ENCODE peak calls at places on chromosomes 3 and 15, in four cellular contexts. F is psoas muscle, K is Calu3, G is tibial artery. E is an unnamed sample.

GRCh38 chr15:92811514-92811913 is 88.6 kb upstream of the CHD2 start:
- DNase-seq in F (no peak), K (peak; percentile 62), G (no peak), E (no peak)

GRCh38 chr15:73989001-73989798 is 2.9 kb downstream of the STOML1 start:
- DNase-seq in F (peak; percentile 38), K (peak; percentile 60), G (no peak), E (no peak)

GRCh38 chr15:68693071-68693470 is 114.3 kb downstream of the CORO2B start:
- DNase-seq in F (no peak), K (no peak), G (no peak), E (no peak)

GRCh38 chr3:74009961-74010859 is 385.5 kb upstream of the PDZRN3 start:
- DNase-seq in F (no peak), K (no peak), G (no peak), E (no peak)

GRCh38 chr15:71440479-71441071 is 325.3 kb downstream of the THSD4 start:
- DNase-seq in F (no peak), K (no peak), G (no peak), E (no peak)

GRCh38 chr3:9581742-9582141 is 28.1 kb upstream of the LHFPL4 start:
- DNase-seq in F (no peak), K (no peak), G (no peak), E (no peak)

GRCh38 chr3:195195321-195196209 is 75.4 kb downstream of the XXYLT1 start:
- DNase-seq in F (no peak), K (no peak), G (no peak), E (no peak)

GRCh38 chr3:50913279-50913678 is 238.6 kb downstream of the DOCK3 start:
- DNase-seq in F (no peak), K (peak; percentile 8), G (no peak), E (no peak)

GRCh38 chr15:90859234-90860131 is 8.9 kb upstream of the FURIN start:
- DNase-seq in F (no peak), K (no peak), G (no peak), E (no peak)

DNA sequence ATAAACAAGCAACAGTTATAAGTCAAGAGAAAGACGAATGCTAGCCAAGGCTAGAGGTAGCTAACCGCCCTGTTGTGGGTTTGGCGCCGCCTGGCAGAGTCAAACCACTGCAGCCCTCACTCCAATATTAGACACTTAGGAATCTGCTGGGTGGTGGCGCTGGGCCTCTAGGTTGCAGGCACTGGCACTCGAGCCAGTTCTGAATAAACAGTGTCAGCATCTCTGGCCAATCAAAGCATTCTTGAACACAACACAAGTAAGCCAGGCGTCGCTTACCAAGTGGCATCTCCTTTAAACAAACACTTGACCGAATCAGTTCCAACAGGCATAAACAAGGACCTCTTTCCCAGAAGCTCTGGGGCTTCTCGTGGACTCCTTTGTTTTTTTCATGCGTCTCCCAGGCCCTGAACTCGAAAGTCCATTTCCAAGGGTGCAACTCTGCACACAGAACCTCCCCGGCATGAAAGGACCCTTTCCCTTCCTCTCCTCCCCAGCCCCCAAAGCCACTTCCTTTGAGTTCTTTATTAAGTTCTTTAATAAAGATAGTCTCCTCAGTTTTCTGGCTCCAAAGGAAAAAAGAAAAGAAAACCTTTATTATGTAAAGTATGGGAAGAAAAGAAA is 82.3 kb downstream of the LRIG1 start:
- DNase-seq in F (peak; percentile 57), K (no peak), G (peak; percentile 64), E (no peak)
- TF ChIP-seq CTCF in F (peak; percentile 18), K (no peak), G (peak; percentile 20), E (peak; percentile 19)

GRCh38 chr15:45540531-45540930 is 18.0 kb upstream of the SLC30A4 start:
- DNase-seq in F (no peak), K (no peak), G (no peak), E (no peak)

GRCh38 chr15:45535486-45536042 is 13.0 kb upstream of the SLC30A4 start:
- DNase-seq in F (no peak), K (peak; percentile 4), G (no peak), E (no peak)

GRCh38 chr15:45534821-45535220 is 12.3 kb upstream of the SLC30A4 start:
- DNase-seq in F (no peak), K (no peak), G (no peak), E (no peak)

GRCh38 chr15:45539680-45540079 is 17.1 kb upstream of the SLC30A4 start:
- DNase-seq in F (no peak), K (no peak), G (no peak), E (no peak)

DNA sequence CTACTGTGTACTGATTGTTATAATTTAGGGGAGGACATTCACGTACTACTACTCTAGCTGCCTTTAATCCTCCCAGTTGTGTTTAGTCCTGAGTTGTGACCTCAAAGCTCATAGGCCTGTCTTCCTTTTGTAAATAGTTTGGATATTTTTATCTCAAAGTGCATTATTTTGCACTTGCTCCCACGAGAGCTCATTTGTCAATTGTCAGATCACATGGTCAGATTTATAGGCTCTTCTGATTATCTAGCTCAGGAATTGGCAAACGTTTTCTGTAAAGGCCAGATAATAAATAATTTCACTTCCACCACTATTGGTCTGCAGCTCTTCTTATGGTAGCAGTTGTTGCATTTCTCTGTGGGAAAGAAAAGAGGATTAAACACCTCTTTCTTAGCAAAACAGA is 14.4 kb upstream of the SLC30A4 start:
- DNase-seq in F (no peak), K (no peak), G (no peak), E (no peak)
- TF ChIP-seq CTCF in F (no peak), K (no peak), G (no peak), E (no peak)

DNA sequence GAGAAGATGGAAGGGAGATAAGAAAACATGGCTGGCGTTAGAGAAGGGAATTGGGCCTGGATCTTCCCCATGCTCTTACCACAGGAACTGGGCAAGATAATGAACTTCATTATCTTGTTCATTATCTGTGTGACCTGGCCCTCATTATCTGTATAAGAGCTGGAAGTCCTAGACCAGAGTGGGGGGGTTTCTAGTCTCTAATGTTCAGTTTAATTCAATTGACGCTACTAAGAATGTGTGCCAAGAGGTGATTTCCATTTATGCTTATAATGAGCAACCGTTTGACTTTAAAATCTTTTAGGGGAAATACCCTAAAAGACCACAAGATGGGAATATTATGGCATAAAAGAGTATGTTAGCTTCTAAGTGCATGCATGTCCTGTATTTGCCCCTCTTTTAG is 59.1 kb upstream of the CSTA start:
- DNase-seq in F (no peak), K (no peak), G (no peak), E (no peak)
- TF ChIP-seq CTCF in F (no peak), K (no peak), G (no peak), E (no peak)

DNA sequence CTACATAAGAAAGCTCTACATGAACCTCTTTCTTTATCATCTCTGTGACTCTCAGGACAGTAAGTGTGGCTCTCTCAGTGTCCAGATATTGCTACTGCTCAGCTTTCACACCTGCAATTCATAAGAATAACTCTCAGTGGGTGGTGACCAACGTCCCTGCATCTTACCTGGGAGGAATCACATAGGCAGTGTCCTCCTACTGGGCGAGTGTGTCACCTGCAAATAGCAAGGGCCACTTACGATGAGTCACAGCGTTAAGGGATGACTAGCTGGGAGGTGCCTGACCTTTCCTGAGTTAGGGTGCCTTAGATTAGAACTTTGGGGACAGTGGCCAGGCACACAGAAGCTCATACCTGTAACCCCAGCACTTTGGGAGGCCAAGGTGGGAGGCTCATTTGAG is 90.8 kb upstream of the C3orf80 start:
- DNase-seq in F (no peak), K (peak; percentile 71), G (no peak), E (no peak)
- TF ChIP-seq CTCF in F (no peak), K (peak; percentile 49), G (no peak), E (no peak)

DNA sequence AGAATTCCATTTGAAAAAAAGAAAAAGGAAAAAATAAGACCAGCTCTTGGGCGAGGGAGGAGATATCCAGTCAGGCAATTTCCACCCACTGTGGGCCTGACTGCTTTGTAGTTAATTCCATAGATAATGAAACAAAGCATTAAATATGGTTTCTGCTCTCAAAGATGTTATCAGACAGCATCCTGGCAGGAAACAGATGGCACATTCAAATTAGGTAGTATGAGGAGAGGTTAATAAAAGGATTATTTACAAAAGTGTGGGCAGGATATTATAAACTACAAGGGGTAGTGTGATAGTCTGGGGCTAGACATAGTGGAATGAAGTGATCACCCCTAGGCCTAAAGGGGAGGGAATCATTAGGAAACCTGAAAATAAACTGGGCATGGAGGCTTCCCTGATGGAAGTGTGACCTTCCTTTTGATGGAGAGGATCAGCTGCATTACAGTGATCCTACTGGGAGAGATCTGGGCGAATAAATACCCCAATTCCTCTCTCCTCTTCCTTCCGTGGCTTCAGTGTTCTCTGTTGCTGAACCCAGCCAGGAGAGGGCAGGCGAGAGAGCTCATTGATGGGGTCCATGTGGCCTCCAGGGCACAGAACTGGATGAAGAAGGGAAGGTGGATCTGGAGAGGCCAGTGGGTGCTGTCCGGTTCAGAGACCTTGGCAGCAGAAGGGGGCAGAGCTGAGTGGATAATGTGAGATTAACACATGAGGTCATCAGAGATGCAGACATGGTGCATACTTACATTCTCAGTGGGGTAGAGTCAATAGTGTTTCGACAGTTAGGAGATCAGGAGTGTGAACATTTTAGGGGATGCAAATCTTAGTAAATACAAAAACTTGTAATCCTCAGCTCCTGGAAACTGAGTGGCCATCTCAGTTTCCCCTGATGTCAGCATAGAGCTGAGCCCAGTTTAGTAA is 193.5 kb downstream of the CLSTN2 start:
- DNase-seq in F (peak; percentile 21), K (peak; percentile 73), G (no peak), E (no peak)
- TF ChIP-seq CTCF in F (peak; percentile 57), K (peak; percentile 83), G (no peak), E (peak; percentile 68)

DNA sequence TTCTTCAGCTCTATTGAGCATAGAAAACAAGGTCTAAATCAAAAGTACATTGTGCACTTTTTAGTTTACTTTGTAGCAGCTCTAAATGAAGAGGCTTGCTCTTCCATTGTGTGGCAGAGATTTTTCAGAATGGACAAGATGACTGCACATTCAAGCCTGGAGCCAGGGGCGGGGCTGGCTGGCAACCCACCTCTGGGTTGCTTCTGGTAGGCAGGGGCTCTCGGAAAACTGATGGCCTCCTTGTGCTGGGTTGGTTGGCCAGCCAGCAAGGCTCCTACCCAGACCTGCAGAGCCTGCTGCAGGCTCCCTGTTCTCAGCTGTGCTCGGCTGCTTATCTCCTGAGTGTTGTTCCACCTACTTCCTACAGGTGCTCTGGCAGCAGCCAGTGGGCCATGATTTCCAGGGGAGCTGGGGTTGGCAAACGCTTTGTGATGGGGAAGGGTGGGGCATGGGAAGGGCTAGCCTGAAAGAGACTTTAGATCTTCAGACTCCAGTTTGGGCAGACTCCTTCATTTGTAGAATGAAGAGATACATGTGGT is 8.8 kb downstream of the BSN start:
- DNase-seq in F (no peak), K (no peak), G (no peak), E (no peak)
- TF ChIP-seq CTCF in F (no peak), K (no peak), G (no peak), E (no peak)

GRCh38 chr3:168514252-168514651 is 418.5 kb upstream of the GOLIM4 start:
- DNase-seq in F (no peak), K (no peak), G (no peak), E (no peak)

GRCh38 chr3:168512802-168513201 is 417.1 kb upstream of the GOLIM4 start:
- DNase-seq in F (no peak), K (no peak), G (no peak), E (no peak)

GRCh38 chr3:168506589-168506988 is 410.9 kb upstream of the GOLIM4 start:
- DNase-seq in F (no peak), K (no peak), G (no peak), E (no peak)

DNA sequence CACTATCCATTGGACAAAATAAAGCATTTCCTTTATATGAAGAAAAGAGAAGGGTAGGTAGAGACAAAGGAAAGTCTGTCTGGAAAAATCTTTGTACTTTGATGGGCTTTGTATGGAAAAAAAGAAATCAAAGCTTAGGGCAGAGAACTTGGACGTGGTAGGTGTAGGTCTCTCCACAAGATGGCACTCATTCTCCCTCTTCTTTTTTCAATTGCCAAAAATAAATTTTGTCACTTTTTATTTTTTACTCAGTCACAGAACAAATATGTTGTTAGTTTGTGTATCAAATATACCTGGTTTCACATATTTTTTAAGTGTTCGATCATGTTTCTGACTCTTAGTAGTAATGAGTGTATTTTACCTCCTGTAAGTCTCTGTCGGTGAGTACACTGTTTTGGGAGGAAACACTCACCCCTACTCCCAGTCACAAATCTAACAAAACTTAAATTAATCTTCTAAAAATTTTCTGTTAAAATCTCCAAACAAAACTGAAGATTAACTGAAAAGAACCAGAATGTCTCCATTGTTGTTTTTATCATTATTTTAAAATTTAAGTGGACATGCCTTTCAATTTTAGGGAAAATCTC is 415.8 kb upstream of the GOLIM4 start:
- DNase-seq in F (no peak), K (peak; percentile 31), G (no peak), E (no peak)
- TF ChIP-seq CTCF in F (peak; percentile 23), K (peak; percentile 75), G (no peak), E (peak; percentile 89)

GRCh38 chr3:187742351-187743171 is 2.7 kb downstream of the BCL6 start:
- DNase-seq in F (peak; percentile 61), K (no peak), G (no peak), E (no peak)
- TF ChIP-seq CTCF in F (no peak), K (no peak), G (no peak), E (peak; percentile 7)

E was measured in chondrocyte.